ENCODE peak calls at places on chromosomes 5 and 9, in seven cellular contexts. L, H, S, Q, Y, P and R are unnamed samples.

GRCh38 chr5:85453026-85453349 is 1068.3 kb upstream of the EDIL3 start:
- DNase-seq in H (no peak), L (no peak), P (no peak), Q (no peak), Y (no peak), S (no peak), R (no peak)

GRCh38 chr5:79746645-79747044 is 57.0 kb downstream of the CMYA5 start:
- DNase-seq in Q (no peak), L (no peak), S (no peak), Y (no peak), H (no peak), P (no peak), R (no peak)

GRCh38 chr5:3615829-3616228 is 20.2 kb downstream of the IRX1 start:
- DNase-seq in Y (no peak), S (no peak), Q (no peak), H (no peak), P (no peak), L (no peak), R (no peak)

GRCh38 chr5:1474183-1474839 is 29.1 kb upstream of the SLC6A3 start:
- DNase-seq in Q (no peak), P (no peak), L (no peak), S (no peak), H (no peak), Y (no peak), R (no peak)

GRCh38 chr5:88684136-88684500 is 198.9 kb downstream of the MEF2C start:
- DNase-seq in H (no peak), L (no peak), S (no peak), Q (no peak), Y (no peak), P (no peak), R (no peak)

GRCh38 chr5:55226934-55227737 is at the start of gene MCIDAS:
- DNase-seq in Y (peak), Q (peak), S (peak), L (peak), P (peak), H (peak), R (no peak)

GRCh38 chr5:138953370-138954256 is 78.5 kb upstream of the LRRTM2 start:
- DNase-seq in Q (no peak), Y (peak), L (peak), H (no peak), S (peak), P (peak), R (peak)

GRCh38 chr9:136329211-136329627 is 1.9 kb downstream of the GPSM1 start:
- DNase-seq in L (no peak), Y (no peak), Q (no peak), H (no peak), P (no peak), S (peak), R (no peak)

GRCh38 chr9:134215709-134216448 is 51.5 kb upstream of the RNU6ATAC start:
- DNase-seq in H (no peak), L (no peak), P (no peak), Q (no peak), S (peak), Y (peak), R (peak)

GRCh38 chr9:110900917-110901316 is 137.4 kb downstream of the LPAR1 start:
- DNase-seq in S (peak), L (no peak), H (no peak), P (no peak), Y (peak), Q (no peak), R (no peak)